ENCODE peak calls at places on chromosomes 7 and 10, in six cellular contexts. L is A549, F is IMR-90, I is heart left ventricle, C is K562, X is body of pancreas. J is an unnamed sample.

GRCh38 chr10:52108236-52108635 is 205.8 kb upstream of the DKK1 start:
- ATAC-seq in L (no peak), F (no peak), I (peak; percentile 71), C (no peak), X (no peak), J (no peak)

GRCh38 chr7:102974366-102975236 is 61.8 kb downstream of the LRRC17 start:
- ATAC-seq in L (peak; percentile 56), F (no peak), I (no peak), C (peak; percentile 69), X (no peak), J (no peak)

GRCh38 chr7:123640583-123640982 is 15.1 kb upstream of the LMOD2 start:
- ATAC-seq in L (no peak), F (no peak), I (no peak), C (no peak), X (no peak), J (no peak)

GRCh38 chr10:58755688-58756087 is 243.0 kb downstream of the BICC1 start:
- ATAC-seq in L (peak; percentile 84), F (peak; percentile 36), I (peak; percentile 64), C (no peak), X (no peak), J (peak; percentile 87)

GRCh38 chr10:103605359-103606156 is 112.1 kb downstream of the NEURL1 start:
- ATAC-seq in L (peak; percentile 82), F (peak; percentile 72), I (peak; percentile 66), C (peak; percentile 84), X (peak; percentile 53), J (peak; percentile 86)

GRCh38 chr7:108293190-108293612 is 163.0 kb downstream of the NRCAM start:
- ATAC-seq in L (peak; percentile 7), F (no peak), I (peak; percentile 33), C (no peak), X (no peak), J (no peak)

GRCh38 chr7:77538186-77538907 is 1.3 kb downstream of the PTPN12 start:
- ATAC-seq in L (peak; percentile 65), F (peak; percentile 16), I (peak; percentile 56), C (peak; percentile 26), X (peak; percentile 31), J (peak; percentile 55)

GRCh38 chr7:66732439-66732838 is 8.1 kb upstream of the RABGEF1 start:
- ATAC-seq in L (peak; percentile 32), F (no peak), I (no peak), C (peak; percentile 62), X (no peak), J (no peak)

GRCh38 chr10:117186832-117187615 is 10.3 kb upstream of the KCNK18 start:
- ATAC-seq in L (peak; percentile 70), F (no peak), I (no peak), C (peak; percentile 70), X (no peak), J (no peak)

GRCh38 chr10:34522542-34522941 is 292.6 kb downstream of the PARD3 start:
- ATAC-seq in L (peak; percentile 49), F (peak; percentile 28), I (no peak), C (peak; percentile 69), X (no peak), J (no peak)

GRCh38 chr10:126564297-126564888 is 106.1 kb downstream of the C10orf90 start:
- ATAC-seq in L (no peak), F (no peak), I (no peak), C (no peak), X (no peak), J (no peak)

GRCh38 chr7:121302214-121302745 is 26.5 kb upstream of the WNT16 start:
- ATAC-seq in L (no peak), F (peak; percentile 81), I (no peak), C (peak; percentile 45), X (no peak), J (no peak)

GRCh38 chr7:67021260-67021659 is 24.6 kb downstream of the TYW1 start:
- ATAC-seq in L (no peak), F (no peak), I (peak; percentile 20), C (no peak), X (no peak), J (no peak)

GRCh38 chr10:48243487-48243886 is 31.0 kb downstream of the FRMPD2 start:
- ATAC-seq in L (no peak), F (no peak), I (no peak), C (no peak), X (no peak), J (no peak)

GRCh38 chr10:17454801-17455520 is 566 bp upstream of the ST8SIA6 start:
- ATAC-seq in L (no peak), F (no peak), I (peak; percentile 12), C (peak; percentile 82), X (no peak), J (no peak)

GRCh38 chr7:37198188-37198905 is 250.3 kb downstream of the ELMO1 start:
- ATAC-seq in L (peak; percentile 26), F (no peak), I (no peak), C (no peak), X (peak; percentile 27), J (no peak)

GRCh38 chr7:30764030-30764991 is 6.9 kb upstream of the MINDY4 start:
- ATAC-seq in L (no peak), F (peak; percentile 50), I (peak; percentile 79), C (no peak), X (peak; percentile 47), J (peak; percentile 83)

GRCh38 chr7:5354460-5355279 is 69.0 kb downstream of the TNRC18 start:
- ATAC-seq in L (no peak), F (peak; percentile 56), I (peak; percentile 93), C (no peak), X (peak; percentile 87), J (peak; percentile 67)

GRCh38 chr10:8225232-8225631 is 170.7 kb downstream of the GATA3 start:
- ATAC-seq in L (no peak), F (no peak), I (no peak), C (no peak), X (no peak), J (no peak)

GRCh38 chr7:41624818-41625217 is 78.1 kb downstream of the INHBA start:
- ATAC-seq in L (no peak), F (peak; percentile 90), I (no peak), C (no peak), X (no peak), J (peak; percentile 48)

GRCh38 chr10:25405871-25406270 is 231.1 kb downstream of the GPR158 start:
- ATAC-seq in L (no peak), F (no peak), I (no peak), C (no peak), X (no peak), J (no peak)
- TF ChIP-seq POLR2A in L (no peak), F (no peak), I (no peak), C (no peak), X (no peak), J (no peak)

DNA sequence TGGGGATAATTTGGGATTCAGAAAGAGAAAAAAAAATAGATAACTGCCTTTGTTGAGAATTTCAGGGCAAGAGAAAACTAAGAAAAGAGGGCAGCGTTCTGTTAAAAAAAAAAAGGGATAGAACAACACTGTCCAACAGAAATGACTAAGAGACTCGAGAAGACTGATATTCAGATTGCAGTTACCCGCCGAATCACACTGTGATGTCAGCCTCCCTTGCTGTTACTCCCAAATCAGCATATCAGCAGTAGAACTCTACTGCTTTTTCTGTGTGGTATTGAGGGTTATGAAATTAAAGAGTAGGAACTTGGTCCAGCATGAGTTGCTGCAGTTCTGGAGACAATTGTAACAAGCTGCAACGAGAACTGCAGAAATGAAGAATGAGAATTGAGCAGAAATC is 1.9 kb downstream of the GJC3 start:
- ATAC-seq in L (no peak), F (no peak), I (no peak), C (no peak), X (no peak), J (no peak)
- TF ChIP-seq POLR2A in L (no peak), F (no peak), I (no peak), C (no peak), X (no peak), J (no peak)

DNA sequence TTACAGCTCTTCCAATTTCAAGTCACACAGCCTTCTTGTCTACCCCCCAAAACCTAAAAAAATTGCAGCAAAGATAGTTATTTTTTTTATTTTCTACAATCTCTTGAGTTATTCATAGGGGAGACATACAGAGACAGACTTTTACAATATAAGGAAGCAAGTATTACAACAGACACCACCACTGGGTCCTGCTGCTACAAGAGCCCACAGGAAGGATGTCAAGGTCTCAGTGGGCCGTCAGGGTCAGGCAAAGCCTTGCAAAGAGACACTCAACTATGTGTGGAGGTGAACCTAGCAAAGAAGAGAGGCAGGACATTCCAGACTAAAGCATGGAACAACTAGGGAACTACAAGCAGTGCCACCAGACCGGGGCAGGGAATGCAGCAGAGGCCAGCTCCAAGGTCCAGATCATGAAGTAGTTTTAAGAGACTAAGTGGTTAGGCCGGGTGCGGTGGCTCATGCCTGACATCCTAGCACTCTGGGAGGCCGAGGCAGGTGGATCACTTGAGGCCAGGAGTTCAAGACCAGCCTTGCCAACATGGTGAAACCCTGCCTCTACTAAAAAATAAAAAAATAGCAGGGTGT is 28.2 kb upstream of the ZCCHC24 start:
- ATAC-seq in L (no peak), F (no peak), I (no peak), C (no peak), X (no peak), J (no peak)
- TF ChIP-seq POLR2A in L (no peak), F (no peak), I (no peak), C (no peak), X (no peak), J (no peak)

DNA sequence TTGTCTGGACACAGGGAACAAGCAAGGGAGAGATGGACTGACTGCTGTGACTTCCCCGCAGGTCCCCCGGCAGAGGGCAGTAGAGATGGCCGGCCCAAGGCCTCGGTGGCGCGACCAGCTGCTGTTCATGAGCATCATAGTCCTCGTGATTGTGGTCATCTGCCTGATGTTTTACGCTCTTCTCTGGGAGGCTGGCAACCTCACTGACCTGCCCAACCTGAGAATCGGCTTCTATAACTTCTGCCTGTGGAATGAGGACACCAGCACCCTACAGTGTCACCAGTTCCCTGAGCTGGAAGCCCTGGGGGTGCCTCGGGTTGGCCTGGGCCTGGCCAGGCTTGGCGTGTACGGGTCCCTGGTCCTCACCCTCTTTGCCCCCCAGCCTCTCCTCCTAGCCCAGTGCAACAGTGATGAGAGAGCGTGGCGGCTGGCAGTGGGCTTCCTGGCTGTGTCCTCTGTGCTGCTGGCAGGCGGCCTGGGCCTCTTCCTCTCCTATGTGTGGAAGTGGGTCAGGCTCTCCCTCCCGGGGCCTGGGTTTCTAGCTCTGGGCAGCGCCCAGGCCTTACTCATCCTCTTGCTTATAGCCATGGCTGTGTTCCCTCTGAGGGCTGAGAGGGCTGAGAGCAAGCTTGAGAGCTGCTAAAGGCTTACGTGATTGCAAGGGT is 6.0 kb downstream of the CYREN start:
- ATAC-seq in L (peak; percentile 60), F (no peak), I (peak; percentile 50), C (no peak), X (no peak), J (no peak)
- TF ChIP-seq POLR2A in L (no peak), F (no peak), I (no peak), C (peak; percentile 63), X (no peak), J (no peak)